ENCODE peak calls at places on chromosome 4, in ten cellular contexts. P is A549, W is HepG2, D is right lobe of liver, V is spleen, C is stomach, Z is transverse colon, U is HCT116, J is tibial nerve, O is esophagus squamous epithelium. E is an unnamed sample.

GRCh38 chr4:85498068-85498733 is 23.3 kb downstream of the ARHGAP24 start:
- DNase-seq in P (peak), W (no peak), D (no peak), V (peak), C (peak), Z (peak), U (no peak), J (no peak), O (peak), E (peak)

GRCh38 chr4:136644279-136644678 is 888.0 kb downstream of the PCDH18 start:
- DNase-seq in P (peak), W (no peak), D (no peak), V (no peak), C (no peak), Z (no peak), U (no peak), J (no peak), O (no peak), E (no peak)

GRCh38 chr4:74033721-74034120 is 4.8 kb downstream of the CXCL3 start:
- DNase-seq in P (no peak), W (no peak), D (no peak), V (no peak), C (no peak), Z (no peak), U (no peak), J (no peak), O (no peak), E (no peak)

GRCh38 chr4:127975121-127975770 is 10.0 kb downstream of the ABHD18 start:
- DNase-seq in P (peak), W (peak), D (no peak), V (no peak), C (no peak), Z (no peak), U (no peak), J (no peak), O (no peak), E (no peak)

GRCh38 chr4:136505020-136505419 is 1027.3 kb downstream of the PCDH18 start:
- DNase-seq in P (peak), W (no peak), D (no peak), V (no peak), C (no peak), Z (no peak), U (no peak), J (no peak), O (no peak), E (no peak)

GRCh38 chr4:101953949-101954348 is 163.4 kb downstream of the BANK1 start:
- DNase-seq in P (peak), W (peak), D (no peak), V (no peak), C (no peak), Z (no peak), U (no peak), J (no peak), O (no peak), E (no peak)

GRCh38 chr4:8010618-8011017 is 71.0 kb upstream of the AFAP1 start:
- DNase-seq in P (no peak), W (peak), D (no peak), V (no peak), C (peak), Z (peak), U (no peak), J (no peak), O (no peak), E (no peak)

GRCh38 chr4:121785479-121785878 is 15.6 kb upstream of the EXOSC9 start:
- DNase-seq in P (no peak), W (no peak), D (no peak), V (no peak), C (no peak), Z (no peak), U (no peak), J (no peak), O (no peak), E (no peak)

GRCh38 chr4:151407466-151408379 is 1.3 kb upstream of the FHIP1A start:
- DNase-seq in P (no peak), W (no peak), D (no peak), V (peak), C (peak), Z (peak), U (no peak), J (no peak), O (peak), E (peak)

GRCh38 chr4:166195101-166195500 is 322.1 kb downstream of the TLL1 start:
- DNase-seq in P (no peak), W (no peak), D (no peak), V (no peak), C (no peak), Z (no peak), U (no peak), J (no peak), O (no peak), E (no peak)

DNA sequence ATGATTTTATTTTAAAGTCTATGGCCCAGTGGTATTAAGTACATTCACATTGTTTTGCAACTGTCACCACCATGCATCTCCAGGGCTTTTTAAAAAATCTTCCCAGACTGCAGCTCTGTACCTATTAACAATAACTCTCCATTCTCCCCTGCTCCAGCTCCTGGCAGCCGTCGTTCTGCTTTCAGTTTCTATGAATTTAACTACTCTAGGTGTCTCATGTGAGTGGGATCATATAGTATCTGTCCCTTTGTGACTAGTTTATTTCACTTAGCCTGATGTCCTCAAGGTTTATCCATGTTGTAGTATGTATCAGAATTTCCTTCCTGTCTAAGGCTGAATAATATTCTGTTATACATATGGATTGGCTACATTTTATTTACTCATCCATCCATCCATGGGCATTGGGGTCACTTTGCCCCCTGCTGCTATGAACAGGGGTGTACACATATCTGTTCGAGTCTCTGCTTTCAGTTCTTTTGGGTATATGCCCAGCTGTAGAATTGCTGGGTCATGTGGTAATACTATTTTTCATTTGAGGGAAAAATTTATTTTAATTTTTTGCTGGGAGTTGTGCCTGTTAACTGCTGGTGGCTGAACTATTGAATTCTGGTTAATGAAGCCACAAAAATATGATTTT is 131.3 kb downstream of the ARHGAP10 start:
- DNase-seq in P (no peak), W (no peak), D (no peak), V (no peak), C (no peak), Z (no peak), U (no peak), J (no peak), O (no peak), E (no peak)
- TF ChIP-seq CTCF in P (no peak), W (no peak), D (no peak), V (no peak), C (no peak), Z (no peak), U (no peak), J (no peak), O (no peak), E (no peak)

DNA sequence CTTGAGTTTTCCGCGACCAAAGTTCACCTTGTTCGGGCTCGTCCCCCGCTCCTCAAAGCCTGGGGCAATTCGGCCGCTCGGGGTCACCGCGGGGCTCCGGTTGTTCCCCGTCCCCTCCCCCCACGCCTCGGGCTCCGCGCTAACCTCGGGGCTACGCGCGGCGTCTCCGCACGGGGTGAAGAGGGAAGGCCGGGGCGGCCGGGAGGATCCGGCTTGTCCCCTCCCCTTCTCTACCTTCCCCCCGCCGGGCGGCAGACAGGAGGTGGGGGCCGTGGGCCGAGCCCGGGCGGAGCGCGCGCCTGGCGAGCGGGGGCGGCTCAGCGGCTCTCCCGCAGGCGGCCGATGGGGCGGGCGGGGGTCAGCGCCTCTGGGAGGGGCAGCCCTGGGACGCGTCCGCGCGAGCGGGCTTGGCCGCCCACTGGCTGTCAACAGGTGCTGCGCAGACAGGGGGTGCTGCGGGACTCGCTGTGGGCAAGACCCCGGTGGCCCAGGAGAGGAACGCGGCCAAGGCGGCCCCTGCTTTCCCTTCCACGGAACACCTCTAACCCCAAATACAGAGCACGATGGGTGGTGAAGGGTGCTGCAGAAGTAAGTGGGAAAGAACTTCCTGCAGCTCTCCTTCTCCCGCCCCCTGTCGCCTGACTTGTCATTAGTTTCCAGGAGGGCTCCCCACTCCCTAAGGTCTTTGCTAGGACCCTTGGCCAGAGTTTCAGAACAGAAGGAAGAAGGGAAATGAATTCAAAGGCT is at the start of gene PDGFC:
- DNase-seq in P (peak), W (peak), D (peak), V (peak), C (peak), Z (peak), U (no peak), J (peak), O (no peak), E (no peak)
- TF ChIP-seq POLR2A in P (no peak), W (peak), D (peak), V (no peak), C (no peak), Z (no peak), U (peak), J (no peak), O (no peak), E (no peak)

DNA sequence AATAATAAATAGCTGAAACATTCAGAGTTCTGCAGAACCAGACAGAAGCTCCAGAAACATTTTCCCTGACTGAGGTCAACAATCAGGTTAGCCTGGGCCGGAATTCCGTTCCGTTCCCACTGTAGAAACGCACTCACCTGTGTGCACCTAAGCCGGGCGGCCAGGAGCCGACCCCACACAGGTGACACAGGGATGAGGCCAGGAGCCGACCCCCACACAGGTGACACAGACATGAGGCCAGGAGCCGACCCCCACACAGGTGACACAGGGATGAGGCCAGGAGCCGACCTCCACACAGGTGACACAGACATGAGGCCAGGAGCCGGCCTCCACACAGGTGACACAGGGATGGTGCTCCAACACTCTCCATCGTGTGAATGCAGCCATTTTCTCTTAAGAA is 21.9 kb downstream of the FAT1 start:
- DNase-seq in P (no peak), W (no peak), D (no peak), V (no peak), C (no peak), Z (no peak), U (no peak), J (no peak), O (no peak), E (no peak)
- H3K4me3 ChIP-seq in P (no peak), W (peak), D (no peak), V (no peak), C (no peak), Z (no peak), U (no peak), J (peak), O (no peak), E (no peak)

DNA sequence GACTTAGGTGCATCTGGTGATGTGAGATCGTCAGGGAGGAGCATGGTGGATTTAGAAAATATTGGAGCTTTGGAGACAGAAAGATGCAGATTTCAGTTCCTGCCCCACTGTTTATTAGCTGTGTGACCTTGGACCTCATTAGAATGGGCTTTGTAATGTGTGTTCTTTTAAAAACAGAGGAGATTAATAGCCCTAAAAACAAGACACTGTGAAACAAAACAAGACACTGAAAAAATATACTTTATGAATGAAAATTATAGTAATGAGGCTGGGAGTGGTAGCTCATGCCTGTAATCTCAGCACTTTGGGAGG is 79.5 kb downstream of the EVC start:
- DNase-seq in P (no peak), W (no peak), D (no peak), V (no peak), C (no peak), Z (no peak), U (no peak), J (no peak), O (no peak), E (no peak)
- TF ChIP-seq CTCF in P (peak), W (no peak), D (no peak), V (no peak), C (no peak), Z (no peak), U (no peak), J (no peak), O (no peak), E (no peak)

GRCh38 chr4:148359769-148360168 is 82.4 kb downstream of the NR3C2 start:
- DNase-seq in P (no peak), W (no peak), D (no peak), V (no peak), C (no peak), Z (no peak), U (no peak), J (no peak), O (no peak), E (no peak)

GRCh38 chr4:148349153-148349552 is 93.1 kb downstream of the NR3C2 start:
- DNase-seq in P (no peak), W (no peak), D (no peak), V (no peak), C (no peak), Z (no peak), U (no peak), J (no peak), O (no peak), E (no peak)

GRCh38 chr4:148355442-148356123 is 86.6 kb downstream of the NR3C2 start:
- DNase-seq in P (no peak), W (no peak), D (no peak), V (peak), C (no peak), Z (no peak), U (no peak), J (no peak), O (no peak), E (no peak)

GRCh38 chr4:148353571-148353970 is 88.6 kb downstream of the NR3C2 start:
- DNase-seq in P (no peak), W (no peak), D (no peak), V (no peak), C (no peak), Z (no peak), U (no peak), J (no peak), O (no peak), E (no peak)

DNA sequence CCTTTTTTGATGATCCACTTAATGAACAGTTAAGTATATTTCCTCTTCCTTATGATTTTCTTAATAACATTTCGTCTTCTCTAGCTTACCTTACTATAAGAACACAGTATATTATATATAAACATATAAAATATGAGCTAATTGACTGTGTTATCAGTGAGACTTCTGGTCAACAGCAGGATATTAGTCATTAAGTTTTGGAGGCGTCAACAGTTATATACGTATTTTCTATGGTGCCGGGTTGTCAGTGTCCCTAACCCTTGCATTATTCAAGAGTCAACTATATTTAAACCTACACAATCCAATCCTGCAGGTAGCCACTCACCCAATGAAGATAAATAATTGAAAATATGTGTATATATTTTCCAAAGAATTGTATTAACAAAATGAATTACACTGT is 88.0 kb downstream of the NR3C2 start:
- DNase-seq in P (no peak), W (no peak), D (no peak), V (no peak), C (no peak), Z (no peak), U (no peak), J (no peak), O (no peak), E (no peak)
- TF ChIP-seq POLR2A in P (no peak), W (no peak), D (no peak), V (no peak), C (no peak), Z (no peak), U (no peak), J (no peak), O (no peak), E (no peak)

DNA sequence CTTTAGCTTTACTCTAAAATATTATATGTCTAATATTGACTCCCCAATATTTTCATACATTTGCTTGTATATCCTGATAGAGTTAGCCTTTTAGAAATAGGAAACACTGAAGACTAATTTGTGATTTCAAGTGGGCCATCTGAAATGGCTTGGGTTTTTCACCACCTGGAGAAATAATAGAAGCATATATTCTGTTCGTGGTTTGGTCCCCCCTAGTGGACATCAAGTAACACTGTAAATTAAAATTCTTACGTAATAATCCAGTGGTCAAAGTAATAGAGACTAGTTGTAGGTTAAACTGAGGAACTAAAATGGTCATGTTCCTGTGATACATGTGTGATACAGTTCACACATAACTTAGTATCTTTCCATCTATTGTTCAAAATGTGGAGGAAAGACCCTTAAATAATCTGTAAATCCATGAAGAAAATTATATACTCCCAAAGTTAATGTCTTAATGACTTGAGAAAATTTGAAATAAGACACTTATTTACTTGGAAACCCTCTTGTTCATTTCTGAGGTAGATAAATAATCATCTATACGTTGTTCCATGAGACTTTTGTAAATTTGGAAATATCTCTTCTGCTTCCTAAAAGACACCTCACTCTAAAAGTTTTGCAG is 79.8 kb upstream of the SMARCAD1 start:
- DNase-seq in P (peak), W (peak), D (no peak), V (no peak), C (no peak), Z (no peak), U (peak), J (no peak), O (no peak), E (peak)
- H3K4me3 ChIP-seq in P (no peak), W (no peak), D (no peak), V (no peak), C (no peak), Z (no peak), U (no peak), J (no peak), O (no peak), E (no peak)

DNA sequence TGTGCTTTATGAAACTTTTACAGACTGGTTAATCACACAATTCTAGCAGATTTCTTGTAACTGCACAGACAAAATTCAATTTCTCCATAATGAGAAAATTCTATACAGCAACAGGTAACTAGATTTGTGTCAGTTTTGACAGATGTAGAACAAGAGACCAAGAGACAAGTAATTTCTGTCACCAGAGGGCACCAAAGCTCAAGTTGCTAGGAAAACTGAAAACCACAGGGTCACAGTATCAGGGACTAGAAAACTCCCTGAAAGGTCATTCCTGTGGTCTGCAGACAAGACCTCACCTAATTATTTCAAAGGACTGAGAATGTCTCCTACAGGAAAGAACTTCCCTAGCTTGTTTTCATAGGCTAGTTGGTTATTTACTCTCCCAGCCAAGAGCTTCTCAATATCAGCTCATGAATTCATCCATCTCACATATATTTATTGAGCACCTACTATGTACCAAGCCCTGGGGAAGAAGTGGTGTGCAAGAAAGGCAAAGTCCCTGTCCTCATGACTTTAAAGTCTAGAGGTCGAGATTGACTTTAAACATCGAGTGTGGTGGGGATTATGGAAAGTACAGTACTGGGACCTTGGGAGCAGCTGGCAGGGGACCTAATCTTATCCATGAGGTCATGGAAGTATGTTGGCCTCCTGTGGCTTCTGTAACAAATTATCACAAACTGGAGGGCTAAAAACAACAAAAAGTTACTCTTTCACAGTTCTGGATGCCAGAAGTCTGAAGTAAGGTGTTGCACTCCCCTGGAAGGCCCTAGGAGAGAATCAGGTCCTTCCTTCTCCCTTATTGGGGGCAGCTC is 47.8 kb upstream of the SETD7 start:
- DNase-seq in P (peak), W (peak), D (peak), V (no peak), C (no peak), Z (peak), U (peak), J (no peak), O (no peak), E (peak)
- TF ChIP-seq CTCF in P (peak), W (peak), D (peak), V (peak), C (peak), Z (peak), U (peak), J (peak), O (peak), E (peak)